ENCODE peak calls at places on chromosome 14, in six cellular contexts. E, F, T, Z, S and G are unnamed samples.

GRCh38 chr14:24817638-24818053 is 183.7 kb upstream of the GZMB start:
- DNase-seq in E (no peak), F (no peak), T (peak; percentile 27), Z (no peak), S (no peak), G (peak; percentile 56)

GRCh38 chr14:97052001-97052400 is 254.8 kb downstream of the VRK1 start:
- DNase-seq in E (no peak), F (no peak), T (no peak), Z (no peak), S (no peak), G (no peak)

GRCh38 chr14:82060219-82060618 is 526.6 kb upstream of the SEL1L start:
- DNase-seq in E (no peak), F (no peak), T (no peak), Z (no peak), S (no peak), G (no peak)

GRCh38 chr14:26113930-26114329 is 483.9 kb downstream of the NOVA1 start:
- DNase-seq in E (no peak), F (no peak), T (no peak), Z (no peak), S (no peak), G (no peak)

GRCh38 chr14:45810152-45810872 is 557.3 kb upstream of the MIS18BP1 start:
- DNase-seq in E (no peak), F (no peak), T (no peak), Z (peak; percentile 9), S (no peak), G (no peak)

GRCh38 chr14:89247457-89248122 is 169.4 kb downstream of the FOXN3 start:
- DNase-seq in E (no peak), F (no peak), T (no peak), Z (peak; percentile 73), S (no peak), G (no peak)

GRCh38 chr14:33081259-33081658 is 142.6 kb downstream of the NPAS3 start:
- DNase-seq in E (no peak), F (no peak), T (no peak), Z (no peak), S (no peak), G (no peak)

GRCh38 chr14:32588448-32589320 is 259.6 kb downstream of the AKAP6 start:
- DNase-seq in E (peak; percentile 36), F (no peak), T (no peak), Z (peak; percentile 77), S (no peak), G (peak; percentile 46)

GRCh38 chr14:44149597-44149996 is 357.5 kb downstream of the FSCB start:
- DNase-seq in E (no peak), F (no peak), T (no peak), Z (peak; percentile 66), S (no peak), G (no peak)

GRCh38 chr14:90499908-90500664 is 103.3 kb downstream of the CALM1 start:
- DNase-seq in E (no peak), F (peak; percentile 51), T (peak; percentile 73), Z (no peak), S (no peak), G (no peak)

GRCh38 chr14:96847451-96847850 is 50.3 kb downstream of the VRK1 start:
- DNase-seq in E (no peak), F (no peak), T (no peak), Z (no peak), S (no peak), G (no peak)

GRCh38 chr14:84961637-84962036 is 568.3 kb upstream of the FLRT2 start:
- DNase-seq in E (no peak), F (no peak), T (no peak), Z (no peak), S (no peak), G (peak; percentile 0)

GRCh38 chr14:42316746-42317145 is 710.1 kb downstream of the LRFN5 start:
- DNase-seq in E (no peak), F (no peak), T (no peak), Z (no peak), S (no peak), G (no peak)

GRCh38 chr14:37122919-37123639 is 49.3 kb downstream of the SLC25A21 start:
- DNase-seq in E (no peak), F (no peak), T (peak; percentile 63), Z (peak; percentile 55), S (no peak), G (no peak)

GRCh38 chr14:67187826-67188225 is 1.4 kb upstream of the GARIN2 start:
- DNase-seq in E (no peak), F (no peak), T (no peak), Z (peak; percentile 98), S (peak; percentile 70), G (peak; percentile 49)

GRCh38 chr14:70317091-70317968 is 42.2 kb downstream of the COX16 start:
- DNase-seq in E (no peak), F (no peak), T (peak; percentile 37), Z (no peak), S (no peak), G (no peak)

GRCh38 chr14:25953532-25954144 is 644.2 kb downstream of the NOVA1 start:
- DNase-seq in E (peak; percentile 91), F (peak; percentile 86), T (no peak), Z (peak; percentile 40), S (peak; percentile 32), G (no peak)

GRCh38 chr14:50044040-50044651 is 72.2 kb downstream of the VCPKMT start:
- DNase-seq in E (no peak), F (no peak), T (no peak), Z (no peak), S (no peak), G (no peak)

GRCh38 chr14:68711551-68712437 is 81.1 kb downstream of the ZFP36L1 start:
- DNase-seq in E (no peak), F (peak; percentile 41), T (no peak), Z (no peak), S (no peak), G (no peak)

GRCh38 chr14:89331398-89331797 is 85.6 kb downstream of the FOXN3 start:
- DNase-seq in E (no peak), F (no peak), T (no peak), Z (no peak), S (no peak), G (no peak)

GRCh38 chr14:71437870-71438269 is 494.4 kb upstream of the RGS6 start:
- DNase-seq in E (no peak), F (no peak), T (no peak), Z (peak; percentile 38), S (no peak), G (no peak)

GRCh38 chr14:98229676-98230366 is 1042.2 kb downstream of the BCL11B start:
- DNase-seq in E (no peak), F (no peak), T (no peak), Z (no peak), S (no peak), G (no peak)

GRCh38 chr14:95253039-95253620 is 66.6 kb downstream of the CLMN start:
- DNase-seq in E (peak; percentile 29), F (no peak), T (no peak), Z (no peak), S (peak; percentile 14), G (no peak)

GRCh38 chr14:83816755-83817154 is 1713.2 kb upstream of the FLRT2 start:
- DNase-seq in E (peak; percentile 87), F (no peak), T (no peak), Z (peak; percentile 64), S (peak; percentile 20), G (no peak)

GRCh38 chr14:94021001-94021400 is 5.1 kb upstream of the OTUB2 start:
- DNase-seq in E (no peak), F (no peak), T (peak; percentile 98), Z (peak; percentile 54), S (peak; percentile 58), G (no peak)

GRCh38 chr14:85529803-85530574 is at the start of gene FLRT2:
- DNase-seq in E (peak; percentile 93), F (peak; percentile 74), T (peak; percentile 83), Z (no peak), S (peak; percentile 68), G (peak; percentile 80)

GRCh38 chr14:92088494-92088893 is 17.9 kb downstream of the ATXN3 start:
- DNase-seq in E (no peak), F (no peak), T (no peak), Z (no peak), S (no peak), G (no peak)

GRCh38 chr14:92093320-92093719 is 13.1 kb downstream of the ATXN3 start:
- DNase-seq in E (no peak), F (no peak), T (no peak), Z (no peak), S (no peak), G (no peak)
- TF ChIP-seq CTCF in E (no peak), F (no peak), T (peak; percentile 29), Z (peak; percentile 33), S (peak; percentile 30), G (no peak)

DNA sequence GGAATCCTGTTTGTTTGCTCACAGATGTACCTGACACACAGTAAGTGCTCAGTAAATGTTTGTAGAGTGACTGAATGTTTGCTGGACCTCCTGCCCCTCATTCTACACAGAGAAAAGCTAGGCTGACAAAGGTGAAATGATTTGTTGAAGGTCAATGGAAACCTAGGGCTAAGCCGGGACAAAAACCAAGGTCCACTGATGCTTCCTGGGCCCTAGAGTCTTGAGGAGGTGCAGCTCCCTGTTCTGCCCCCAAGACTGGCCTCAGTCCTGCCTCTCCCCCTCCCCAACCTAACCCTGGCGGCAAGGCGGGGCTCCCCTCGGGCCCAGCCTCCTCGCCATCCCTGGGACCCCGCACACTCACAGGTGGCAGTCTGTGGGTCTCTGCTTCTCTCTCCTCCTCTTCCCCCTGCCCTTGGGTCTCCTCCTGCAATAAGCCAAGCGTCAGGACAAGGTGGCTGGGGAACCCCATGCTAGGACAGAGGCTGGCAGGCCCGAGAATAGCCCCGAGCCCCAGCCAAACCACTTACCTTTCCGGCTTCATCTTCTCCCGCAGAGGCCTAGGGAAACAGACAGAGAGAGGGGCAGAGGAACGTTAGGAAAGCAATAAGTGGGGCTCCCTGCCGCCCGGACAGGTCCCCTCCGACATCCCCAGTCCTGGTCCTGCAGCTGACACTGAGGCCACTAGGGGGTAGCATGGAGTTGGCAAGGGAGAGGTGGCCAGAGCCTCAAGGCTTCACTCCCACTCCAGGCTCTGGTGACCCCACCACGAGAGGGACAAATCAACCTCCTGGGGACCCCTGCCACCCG is 9.3 kb downstream of the PGF start:
- DNase-seq in E (peak; percentile 69), F (peak; percentile 88), T (peak; percentile 98), Z (peak; percentile 85), S (peak; percentile 43), G (peak; percentile 53)
- H3K4me3 ChIP-seq in E (no peak overlapping the region), F (no peak overlapping the region), T (no peak overlapping the region), Z (peak overlapping the region; percentile 6), S (no peak overlapping the region), G (no peak overlapping the region)

GRCh38 chr14:54489731-54490447 is 1.1 kb upstream of the GMFB start:
- DNase-seq in E (no peak), F (no peak), T (no peak), Z (peak; percentile 44), S (no peak), G (peak; percentile 15)
- TF ChIP-seq CTCF in E (no peak), F (no peak), T (no peak), Z (no peak), S (no peak), G (no peak)

GRCh38 chr14:100159865-100160533 is 554 bp upstream of the DEGS2 start:
- DNase-seq in E (no peak), F (no peak), T (no peak), Z (peak; percentile 36), S (no peak), G (no peak)
- H3K4me3 ChIP-seq in E (no peak overlapping the region), F (peak overlapping the region; percentile 40), T (no peak overlapping the region), Z (peak overlapping the region; percentile 71), S (no peak overlapping the region), G (no peak overlapping the region)

GRCh38 chr14:75976838-75977237 is 5.0 kb downstream of the TGFB3 start:
- DNase-seq in E (no peak), F (no peak), T (no peak), Z (no peak), S (no peak), G (no peak)
- TF ChIP-seq CTCF in E (no peak), F (no peak), T (no peak), Z (no peak), S (no peak), G (no peak)